ENCODE peak calls at places on chromosomes 16 and 17, in eight cellular contexts. One of them, this sample, is unnamed.
A peak's percentile ranks its signal among the peaks of the same experiment; 100 is the strongest.

GRCh38 chr17:47952181-47953021 is 5.3 kb downstream of the PRR15L start:
- DNase-seq in Panc1: no peak
- DNase-seq in SJCRH30: no peak
- DNase-seq in hepatic stellate cell: no peak
- DNase-seq in bronchial epithelial cell: no peak
- DNase-seq in EL: no peak
- DNase-seq in Calu3: peak; percentile 47
- DNase-seq in fibroblast of mammary gland: no peak
- DNase-seq in this sample: no peak

GRCh38 chr17:31588034-31588433 is 196.6 kb downstream of the RAB11FIP4 start:
- DNase-seq in Panc1: no peak
- DNase-seq in SJCRH30: no peak
- DNase-seq in hepatic stellate cell: no peak
- DNase-seq in bronchial epithelial cell: no peak
- DNase-seq in EL: no peak
- DNase-seq in Calu3: no peak
- DNase-seq in fibroblast of mammary gland: no peak
- DNase-seq in this sample: no peak

GRCh38 chr16:68778551-68779231 is 41.6 kb downstream of the CDH1 start:
- DNase-seq in Panc1: no peak
- DNase-seq in SJCRH30: no peak
- DNase-seq in hepatic stellate cell: no peak
- DNase-seq in bronchial epithelial cell: peak; percentile 84
- DNase-seq in EL: no peak
- DNase-seq in Calu3: peak; percentile 67
- DNase-seq in fibroblast of mammary gland: no peak
- DNase-seq in this sample: no peak

GRCh38 chr17:82440377-82440981 is 10.1 kb downstream of the CYBC1 start:
- DNase-seq in Panc1: no peak
- DNase-seq in SJCRH30: no peak
- DNase-seq in hepatic stellate cell: no peak
- DNase-seq in bronchial epithelial cell: no peak
- DNase-seq in EL: no peak
- DNase-seq in Calu3: no peak
- DNase-seq in fibroblast of mammary gland: no peak
- DNase-seq in this sample: no peak

GRCh38 chr17:62760059-62760887 is 47.8 kb downstream of the MARCHF10 start:
- DNase-seq in Panc1: no peak
- DNase-seq in SJCRH30: no peak
- DNase-seq in hepatic stellate cell: peak; percentile 21
- DNase-seq in bronchial epithelial cell: peak; percentile 39
- DNase-seq in EL: peak; percentile 63
- DNase-seq in Calu3: no peak
- DNase-seq in fibroblast of mammary gland: peak; percentile 66
- DNase-seq in this sample: no peak

GRCh38 chr17:57293077-57293476 is 36.8 kb downstream of the MSI2 start:
- DNase-seq in Panc1: no peak
- DNase-seq in SJCRH30: peak; percentile 14
- DNase-seq in hepatic stellate cell: no peak
- DNase-seq in bronchial epithelial cell: peak; percentile 94
- DNase-seq in EL: peak; percentile 84
- DNase-seq in Calu3: no peak
- DNase-seq in fibroblast of mammary gland: no peak
- DNase-seq in this sample: peak; percentile 59

GRCh38 chr16:28572659-28573510 is 19.2 kb downstream of the SGF29 start:
- DNase-seq in Panc1: no peak
- DNase-seq in SJCRH30: peak; percentile 61
- DNase-seq in hepatic stellate cell: no peak
- DNase-seq in bronchial epithelial cell: no peak
- DNase-seq in EL: no peak
- DNase-seq in Calu3: no peak
- DNase-seq in fibroblast of mammary gland: no peak
- DNase-seq in this sample: no peak

GRCh38 chr16:56530872-56531271 is 11.0 kb upstream of the BBS2 start:
- DNase-seq in Panc1: no peak
- DNase-seq in SJCRH30: no peak
- DNase-seq in hepatic stellate cell: no peak
- DNase-seq in bronchial epithelial cell: no peak
- DNase-seq in EL: peak; percentile 52
- DNase-seq in Calu3: no peak
- DNase-seq in fibroblast of mammary gland: no peak
- DNase-seq in this sample: no peak

GRCh38 chr17:47205419-47205963 is 3.7 kb upstream of the MYL4 start:
- DNase-seq in Panc1: no peak
- DNase-seq in SJCRH30: peak; percentile 82
- DNase-seq in hepatic stellate cell: peak; percentile 64
- DNase-seq in bronchial epithelial cell: peak; percentile 64
- DNase-seq in EL: peak; percentile 71
- DNase-seq in Calu3: peak; percentile 86
- DNase-seq in fibroblast of mammary gland: peak; percentile 65
- DNase-seq in this sample: peak; percentile 70

GRCh38 chr17:74464730-74465377 is 1.6 kb upstream of the CD300A start:
- DNase-seq in Panc1: no peak
- DNase-seq in SJCRH30: no peak
- DNase-seq in hepatic stellate cell: no peak
- DNase-seq in bronchial epithelial cell: peak; percentile 35
- DNase-seq in EL: no peak
- DNase-seq in Calu3: no peak
- DNase-seq in fibroblast of mammary gland: no peak
- DNase-seq in this sample: no peak